ENCODE peak calls at places on chromosomes 5 and 9, in ten cellular contexts. M is Calu3; Q is mucosa of gallbladder; R is ACHN; H is NCI-H1092 treated with DMSO at 0.1 percent for 48 hours; C is NCI-H1694; U is stimulated activated CD8-positive, alpha-beta memory T cell treated with anti-CD3 and anti-CD28 coated beads, Interleukin-12 subunit alpha, Interleukin-12 subunit beta, amount 100 ng/mL, for 4 hours; W is hepatic stellate cell; O is T-cell; K is Ammon's horn. P is an unnamed sample.

GRCh38 chr5:125088522-125089105 is 342.2 kb upstream of the ZNF608 start:
- DNase-seq in M (no peak), Q (no peak), R (no peak), H (no peak), C (no peak), U (no peak), W (no peak), O (no peak), K (no peak), P (no peak)

GRCh38 chr5:173051746-173052145 is 4.4 kb upstream of the CREBRF start:
- DNase-seq in M (no peak), Q (no peak), R (no peak), H (no peak), C (no peak), U (no peak), W (peak; percentile 64), O (no peak), K (no peak), P (no peak)

GRCh38 chr5:172870807-172871431 is 36.9 kb downstream of the ERGIC1 start:
- DNase-seq in M (no peak), Q (no peak), R (peak; percentile 23), H (no peak), C (no peak), U (no peak), W (no peak), O (no peak), K (no peak), P (no peak)

GRCh38 chr5:78300464-78301045 is 6.1 kb upstream of the AP3B1 start:
- DNase-seq in M (no peak), Q (no peak), R (no peak), H (no peak), C (no peak), U (no peak), W (no peak), O (no peak), K (no peak), P (no peak)

GRCh38 chr5:32501623-32502022 is 57.1 kb upstream of the ZFR start:
- DNase-seq in M (no peak), Q (no peak), R (no peak), H (no peak), C (no peak), U (no peak), W (no peak), O (no peak), K (no peak), P (no peak)

GRCh38 chr9:98944130-98945074 is 695 bp downstream of the COL15A1 start:
- DNase-seq in M (peak; percentile 6), Q (no peak), R (no peak), H (no peak), C (no peak), U (no peak), W (no peak), O (no peak), K (no peak), P (no peak)

GRCh38 chr5:3139596-3139995 is 388.1 kb upstream of the IRX2 start:
- DNase-seq in M (no peak), Q (no peak), R (no peak), H (no peak), C (no peak), U (no peak), W (no peak), O (no peak), K (peak; percentile 24), P (no peak)

GRCh38 chr9:99109522-99109921 is 4.6 kb downstream of the TGFBR1 start:
- DNase-seq in M (no peak), Q (no peak), R (no peak), H (no peak), C (no peak), U (no peak), W (no peak), O (no peak), K (peak; percentile 62), P (no peak)

GRCh38 chr9:69454327-69454726 is 129.3 kb downstream of the ENTREP1 start:
- DNase-seq in M (no peak), Q (no peak), R (no peak), H (no peak), C (no peak), U (no peak), W (no peak), O (no peak), K (no peak), P (no peak)

GRCh38 chr5:56696900-56697299 is 118.4 kb upstream of the MAP3K1 start:
- DNase-seq in M (no peak), Q (no peak), R (no peak), H (no peak), C (no peak), U (no peak), W (no peak), O (no peak), K (no peak), P (no peak)

GRCh38 chr5:178483620-178484019 is 106.6 kb downstream of the COL23A1 start:
- DNase-seq in M (no peak), Q (peak; percentile 49), R (no peak), H (no peak), C (no peak), U (peak; percentile 14), W (no peak), O (peak; percentile 70), K (no peak), P (peak; percentile 12)

GRCh38 chr5:72847439-72847838 is 31.0 kb downstream of the TNPO1 start:
- DNase-seq in M (no peak), Q (no peak), R (no peak), H (no peak), C (no peak), U (no peak), W (no peak), O (no peak), K (no peak), P (no peak)

GRCh38 chr5:14551211-14551610 is 30.4 kb upstream of the OTULINL start:
- DNase-seq in M (no peak), Q (no peak), R (no peak), H (no peak), C (no peak), U (no peak), W (no peak), O (no peak), K (no peak), P (no peak)

GRCh38 chr9:132151118-132151517 is 10.7 kb upstream of the NTNG2 start:
- DNase-seq in M (no peak), Q (no peak), R (no peak), H (no peak), C (no peak), U (no peak), W (no peak), O (no peak), K (no peak), P (no peak)

GRCh38 chr9:133005957-133006356 is 24.8 kb upstream of the GTF3C5 start:
- DNase-seq in M (no peak), Q (no peak), R (no peak), H (no peak), C (no peak), U (no peak), W (no peak), O (no peak), K (no peak), P (no peak)

GRCh38 chr9:14908221-14909206 is 1.7 kb downstream of the FREM1 start:
- DNase-seq in M (peak; percentile 6), Q (peak; percentile 56), R (no peak), H (peak; percentile 19), C (no peak), U (no peak), W (no peak), O (no peak), K (no peak), P (no peak)

GRCh38 chr5:73419414-73420390 is 28.9 kb downstream of the FOXD1 start:
- DNase-seq in M (no peak), Q (no peak), R (no peak), H (peak; percentile 49), C (no peak), U (no peak), W (peak; percentile 53), O (no peak), K (no peak), P (no peak)

GRCh38 chr5:81165493-81166119 is 67.5 kb upstream of the CKMT2 start:
- DNase-seq in M (peak; percentile 83), Q (peak; percentile 56), R (peak; percentile 66), H (peak; percentile 23), C (peak; percentile 35), U (peak; percentile 6), W (peak; percentile 51), O (peak; percentile 18), K (peak; percentile 63), P (peak; percentile 57)

GRCh38 chr9:93198839-93199625 is 15.1 kb downstream of the WNK2 start:
- DNase-seq in M (no peak), Q (no peak), R (no peak), H (no peak), C (no peak), U (no peak), W (no peak), O (no peak), K (no peak), P (no peak)

GRCh38 chr5:64923151-64923685 is 154.5 kb downstream of the CWC27 start:
- DNase-seq in M (no peak), Q (no peak), R (no peak), H (no peak), C (no peak), U (no peak), W (peak; percentile 7), O (no peak), K (no peak), P (no peak)

GRCh38 chr5:16805478-16805877 is 130.6 kb downstream of the MYO10 start:
- DNase-seq in M (no peak), Q (no peak), R (no peak), H (no peak), C (no peak), U (no peak), W (no peak), O (no peak), K (no peak), P (no peak)

GRCh38 chr5:102758576-102758975 is 3.5 kb downstream of the PAM start:
- DNase-seq in M (no peak), Q (no peak), R (no peak), H (no peak), C (no peak), U (no peak), W (peak; percentile 27), O (no peak), K (no peak), P (no peak)

GRCh38 chr5:124735169-124735858 is 11.1 kb downstream of the ZNF608 start:
- DNase-seq in M (no peak), Q (no peak), R (no peak), H (no peak), C (peak; percentile 84), U (no peak), W (no peak), O (no peak), K (peak; percentile 59), P (no peak)

GRCh38 chr5:134547579-134547978 is 22.1 kb downstream of the JADE2 start:
- DNase-seq in M (no peak), Q (peak; percentile 40), R (peak; percentile 42), H (no peak), C (no peak), U (no peak), W (peak; percentile 71), O (no peak), K (peak; percentile 50), P (peak; percentile 78)

GRCh38 chr9:108186996-108187395 is 668.8 kb downstream of the ACTL7B start:
- DNase-seq in M (no peak), Q (peak; percentile 53), R (no peak), H (no peak), C (no peak), U (no peak), W (no peak), O (no peak), K (peak; percentile 31), P (no peak)

GRCh38 chr9:3001311-3001710 is 157.4 kb upstream of the PUM3 start:
- DNase-seq in M (no peak), Q (no peak), R (no peak), H (no peak), C (no peak), U (no peak), W (no peak), O (no peak), K (no peak), P (no peak)